ENCODE peak calls at places on chromosomes 4 and X, in five cellular contexts. One of them, this sample, is unnamed.

GRCh38 chrX:102546818-102547493 is 30.4 kb upstream of the TMSB15A start:
- DNase-seq in substantia nigra: no peak
- DNase-seq in activated CD8-positive, alpha-beta memory T cell treated with anti-CD3 and anti-CD28 coated beads for 48 hours: no peak
- DNase-seq in naive B cell: no peak
- DNase-seq in fibroblast of mammary gland: no peak
- DNase-seq in this sample: no peak

GRCh38 chr4:76611164-76611563 is 176.1 kb downstream of the SHROOM3 start:
- DNase-seq in substantia nigra: no peak
- DNase-seq in activated CD8-positive, alpha-beta memory T cell treated with anti-CD3 and anti-CD28 coated beads for 48 hours: no peak
- DNase-seq in naive B cell: no peak
- DNase-seq in fibroblast of mammary gland: no peak
- DNase-seq in this sample: no peak

GRCh38 chr4:9937078-9937477 is 84.2 kb downstream of the SLC2A9 start:
- DNase-seq in substantia nigra: no peak
- DNase-seq in activated CD8-positive, alpha-beta memory T cell treated with anti-CD3 and anti-CD28 coated beads for 48 hours: no peak
- DNase-seq in naive B cell: no peak
- DNase-seq in fibroblast of mammary gland: no peak
- DNase-seq in this sample: no peak

GRCh38 chrX:37302569-37302968 is 46.6 kb upstream of the PRRG1 start:
- DNase-seq in substantia nigra: no peak
- DNase-seq in activated CD8-positive, alpha-beta memory T cell treated with anti-CD3 and anti-CD28 coated beads for 48 hours: no peak
- DNase-seq in naive B cell: no peak
- DNase-seq in fibroblast of mammary gland: peak
- DNase-seq in this sample: no peak

GRCh38 chrX:99572711-99573110 is 837.4 kb downstream of the PCDH19 start:
- DNase-seq in substantia nigra: no peak
- DNase-seq in activated CD8-positive, alpha-beta memory T cell treated with anti-CD3 and anti-CD28 coated beads for 48 hours: no peak
- DNase-seq in naive B cell: no peak
- DNase-seq in fibroblast of mammary gland: no peak
- DNase-seq in this sample: no peak

GRCh38 chr4:184472540-184473264 is 1.6 kb downstream of the IRF2 start:
- DNase-seq in substantia nigra: peak
- DNase-seq in activated CD8-positive, alpha-beta memory T cell treated with anti-CD3 and anti-CD28 coated beads for 48 hours: peak
- DNase-seq in naive B cell: peak
- DNase-seq in fibroblast of mammary gland: peak
- DNase-seq in this sample: peak

GRCh38 chr4:1522606-1523005 is 116.4 kb upstream of the NKX1-1 start:
- DNase-seq in substantia nigra: no peak
- DNase-seq in activated CD8-positive, alpha-beta memory T cell treated with anti-CD3 and anti-CD28 coated beads for 48 hours: no peak
- DNase-seq in naive B cell: no peak
- DNase-seq in fibroblast of mammary gland: no peak
- DNase-seq in this sample: no peak

GRCh38 chr4:173264245-173264959 is 69.8 kb downstream of the HMGB2 start:
- DNase-seq in substantia nigra: no peak
- DNase-seq in activated CD8-positive, alpha-beta memory T cell treated with anti-CD3 and anti-CD28 coated beads for 48 hours: no peak
- DNase-seq in naive B cell: peak
- DNase-seq in fibroblast of mammary gland: peak
- DNase-seq in this sample: peak

GRCh38 chr4:74944354-74944793 is 11.5 kb downstream of the PARM1 start:
- DNase-seq in substantia nigra: no peak
- DNase-seq in activated CD8-positive, alpha-beta memory T cell treated with anti-CD3 and anti-CD28 coated beads for 48 hours: no peak
- DNase-seq in naive B cell: no peak
- DNase-seq in fibroblast of mammary gland: no peak
- DNase-seq in this sample: peak

GRCh38 chr4:63459329-63459728 is 949.9 kb downstream of the TECRL start:
- DNase-seq in substantia nigra: no peak
- DNase-seq in activated CD8-positive, alpha-beta memory T cell treated with anti-CD3 and anti-CD28 coated beads for 48 hours: no peak
- DNase-seq in naive B cell: no peak
- DNase-seq in fibroblast of mammary gland: no peak
- DNase-seq in this sample: no peak

GRCh38 chr4:100079264-100079663 is 111.0 kb downstream of the DDIT4L start:
- DNase-seq in substantia nigra: no peak
- DNase-seq in activated CD8-positive, alpha-beta memory T cell treated with anti-CD3 and anti-CD28 coated beads for 48 hours: no peak
- DNase-seq in naive B cell: no peak
- DNase-seq in fibroblast of mammary gland: no peak
- DNase-seq in this sample: no peak

GRCh38 chr4:77193511-77194236 is 36.7 kb downstream of the CCNG2 start:
- DNase-seq in substantia nigra: no peak
- DNase-seq in activated CD8-positive, alpha-beta memory T cell treated with anti-CD3 and anti-CD28 coated beads for 48 hours: peak
- DNase-seq in naive B cell: peak
- DNase-seq in fibroblast of mammary gland: no peak
- DNase-seq in this sample: peak

GRCh38 chr4:11418610-11419009 is 10.1 kb downstream of the HS3ST1 start:
- DNase-seq in substantia nigra: no peak
- DNase-seq in activated CD8-positive, alpha-beta memory T cell treated with anti-CD3 and anti-CD28 coated beads for 48 hours: no peak
- DNase-seq in naive B cell: no peak
- DNase-seq in fibroblast of mammary gland: no peak
- DNase-seq in this sample: no peak

GRCh38 chr4:4590496-4590895 is 48.6 kb upstream of the STX18 start:
- DNase-seq in substantia nigra: no peak
- DNase-seq in activated CD8-positive, alpha-beta memory T cell treated with anti-CD3 and anti-CD28 coated beads for 48 hours: no peak
- DNase-seq in naive B cell: no peak
- DNase-seq in fibroblast of mammary gland: peak
- DNase-seq in this sample: no peak

GRCh38 chr4:3515646-3516045 is 16.6 kb downstream of the LRPAP1 start:
- DNase-seq in substantia nigra: no peak
- DNase-seq in activated CD8-positive, alpha-beta memory T cell treated with anti-CD3 and anti-CD28 coated beads for 48 hours: no peak
- DNase-seq in naive B cell: no peak
- DNase-seq in fibroblast of mammary gland: no peak
- DNase-seq in this sample: no peak

GRCh38 chr4:15740764-15741404 is 37.2 kb upstream of the CD38 start:
- DNase-seq in substantia nigra: no peak
- DNase-seq in activated CD8-positive, alpha-beta memory T cell treated with anti-CD3 and anti-CD28 coated beads for 48 hours: no peak
- DNase-seq in naive B cell: no peak
- DNase-seq in fibroblast of mammary gland: no peak
- DNase-seq in this sample: no peak

GRCh38 chr4:3677671-3678070 is 88.5 kb upstream of the ADRA2C start:
- DNase-seq in substantia nigra: no peak
- DNase-seq in activated CD8-positive, alpha-beta memory T cell treated with anti-CD3 and anti-CD28 coated beads for 48 hours: no peak
- DNase-seq in naive B cell: no peak
- DNase-seq in fibroblast of mammary gland: no peak
- DNase-seq in this sample: no peak

GRCh38 chrX:68934421-68934820 is 105.6 kb downstream of the EFNB1 start:
- DNase-seq in substantia nigra: no peak
- DNase-seq in activated CD8-positive, alpha-beta memory T cell treated with anti-CD3 and anti-CD28 coated beads for 48 hours: no peak
- DNase-seq in naive B cell: no peak
- DNase-seq in fibroblast of mammary gland: no peak
- DNase-seq in this sample: peak

GRCh38 chr4:5921074-5921473 is 28.2 kb upstream of the CRMP1 start:
- DNase-seq in substantia nigra: no peak
- DNase-seq in activated CD8-positive, alpha-beta memory T cell treated with anti-CD3 and anti-CD28 coated beads for 48 hours: no peak
- DNase-seq in naive B cell: no peak
- DNase-seq in fibroblast of mammary gland: peak
- DNase-seq in this sample: no peak

GRCh38 chrX:150933945-150934350 is 35.5 kb upstream of the CD99L2 start:
- DNase-seq in substantia nigra: no peak
- DNase-seq in activated CD8-positive, alpha-beta memory T cell treated with anti-CD3 and anti-CD28 coated beads for 48 hours: no peak
- DNase-seq in naive B cell: no peak
- DNase-seq in fibroblast of mammary gland: no peak
- DNase-seq in this sample: no peak

GRCh38 chr4:47704693-47705325 is 133.1 kb downstream of the CORIN start:
- DNase-seq in substantia nigra: no peak
- DNase-seq in activated CD8-positive, alpha-beta memory T cell treated with anti-CD3 and anti-CD28 coated beads for 48 hours: no peak
- DNase-seq in naive B cell: no peak
- DNase-seq in fibroblast of mammary gland: peak
- DNase-seq in this sample: peak

GRCh38 chr4:156961241-156962068 is 10.1 kb downstream of the PDGFC start:
- DNase-seq in substantia nigra: no peak
- DNase-seq in activated CD8-positive, alpha-beta memory T cell treated with anti-CD3 and anti-CD28 coated beads for 48 hours: no peak
- DNase-seq in naive B cell: no peak
- DNase-seq in fibroblast of mammary gland: no peak
- DNase-seq in this sample: no peak

GRCh38 chrX:23854122-23854521 is 53.6 kb downstream of the APOO start:
- DNase-seq in substantia nigra: no peak
- DNase-seq in activated CD8-positive, alpha-beta memory T cell treated with anti-CD3 and anti-CD28 coated beads for 48 hours: no peak
- DNase-seq in naive B cell: no peak
- DNase-seq in fibroblast of mammary gland: no peak
- DNase-seq in this sample: no peak

GRCh38 chrX:115561605-115562491 is 874 bp downstream of the PLS3 start:
- DNase-seq in substantia nigra: peak
- DNase-seq in activated CD8-positive, alpha-beta memory T cell treated with anti-CD3 and anti-CD28 coated beads for 48 hours: no peak
- DNase-seq in naive B cell: no peak
- DNase-seq in fibroblast of mammary gland: peak
- DNase-seq in this sample: peak

GRCh38 chrX:41397228-41397627 is 49.9 kb upstream of the NYX start:
- DNase-seq in substantia nigra: no peak
- DNase-seq in activated CD8-positive, alpha-beta memory T cell treated with anti-CD3 and anti-CD28 coated beads for 48 hours: no peak
- DNase-seq in naive B cell: no peak
- DNase-seq in fibroblast of mammary gland: no peak
- DNase-seq in this sample: no peak

GRCh38 chrX:40945366-40945713 is 139.9 kb upstream of the USP9X start:
- DNase-seq in substantia nigra: no peak
- DNase-seq in activated CD8-positive, alpha-beta memory T cell treated with anti-CD3 and anti-CD28 coated beads for 48 hours: no peak
- DNase-seq in naive B cell: no peak
- DNase-seq in fibroblast of mammary gland: peak
- DNase-seq in this sample: peak

GRCh38 chr4:24172406-24172805 is 282.6 kb upstream of the PPARGC1A start:
- DNase-seq in substantia nigra: no peak
- DNase-seq in activated CD8-positive, alpha-beta memory T cell treated with anti-CD3 and anti-CD28 coated beads for 48 hours: no peak
- DNase-seq in naive B cell: no peak
- DNase-seq in fibroblast of mammary gland: no peak
- DNase-seq in this sample: no peak

GRCh38 chrX:133419911-133420310 is 4.6 kb upstream of the GPC4 start:
- DNase-seq in substantia nigra: no peak
- DNase-seq in activated CD8-positive, alpha-beta memory T cell treated with anti-CD3 and anti-CD28 coated beads for 48 hours: no peak
- DNase-seq in naive B cell: no peak
- DNase-seq in fibroblast of mammary gland: no peak
- DNase-seq in this sample: no peak

GRCh38 chr4:6692806-6693205 is 872 bp upstream of the S100P start:
- DNase-seq in substantia nigra: no peak
- DNase-seq in activated CD8-positive, alpha-beta memory T cell treated with anti-CD3 and anti-CD28 coated beads for 48 hours: no peak
- DNase-seq in naive B cell: no peak
- DNase-seq in fibroblast of mammary gland: peak
- DNase-seq in this sample: no peak

GRCh38 chr4:31065086-31065485 is 344.9 kb downstream of the PCDH7 start:
- DNase-seq in substantia nigra: no peak
- DNase-seq in activated CD8-positive, alpha-beta memory T cell treated with anti-CD3 and anti-CD28 coated beads for 48 hours: no peak
- DNase-seq in naive B cell: no peak
- DNase-seq in fibroblast of mammary gland: no peak
- DNase-seq in this sample: no peak

GRCh38 chr4:186226521-186227189 is 652 bp upstream of the KLKB1 start:
- DNase-seq in substantia nigra: no peak
- DNase-seq in activated CD8-positive, alpha-beta memory T cell treated with anti-CD3 and anti-CD28 coated beads for 48 hours: no peak
- DNase-seq in naive B cell: no peak
- DNase-seq in fibroblast of mammary gland: no peak
- DNase-seq in this sample: no peak

GRCh38 chrX:18394477-18394876 is 30.9 kb upstream of the CDKL5 start:
- DNase-seq in substantia nigra: no peak
- DNase-seq in activated CD8-positive, alpha-beta memory T cell treated with anti-CD3 and anti-CD28 coated beads for 48 hours: no peak
- DNase-seq in naive B cell: no peak
- DNase-seq in fibroblast of mammary gland: no peak
- DNase-seq in this sample: no peak

This sample was measured in mucosa of gallbladder.